ENCODE peak calls at places on chromosomes 1 and 21, in nine cellular contexts. One of them, this sample, is unnamed.

GRCh38 chr1:44511769-44512168 is 106.7 kb downstream of the RNF220 start:
- DNase-seq in hepatocyte: no peak
- DNase-seq in aorta: no peak
- DNase-seq in astrocyte of the cerebellum: no peak
- DNase-seq in CD8-positive, alpha-beta memory T cell: no peak
- DNase-seq in effector memory CD4-positive, alpha-beta T cell: no peak
- DNase-seq in IMR-90: no peak
- DNase-seq in body of pancreas: no peak
- DNase-seq in esophagus squamous epithelium: no peak
- DNase-seq in this sample: no peak

GRCh38 chr1:25502957-25503356 is 40.4 kb upstream of the LDLRAP1 start:
- DNase-seq in hepatocyte: peak
- DNase-seq in aorta: no peak
- DNase-seq in astrocyte of the cerebellum: no peak
- DNase-seq in CD8-positive, alpha-beta memory T cell: no peak
- DNase-seq in effector memory CD4-positive, alpha-beta T cell: no peak
- DNase-seq in IMR-90: peak
- DNase-seq in body of pancreas: no peak
- DNase-seq in esophagus squamous epithelium: no peak
- DNase-seq in this sample: no peak

GRCh38 chr1:35454616-35455015 is 102.6 kb downstream of the KIAA0319L start:
- DNase-seq in hepatocyte: peak
- DNase-seq in aorta: no peak
- DNase-seq in astrocyte of the cerebellum: no peak
- DNase-seq in CD8-positive, alpha-beta memory T cell: no peak
- DNase-seq in effector memory CD4-positive, alpha-beta T cell: no peak
- DNase-seq in IMR-90: peak
- DNase-seq in body of pancreas: peak
- DNase-seq in esophagus squamous epithelium: no peak
- DNase-seq in this sample: no peak

GRCh38 chr21:42238185-42238934 is 19.4 kb downstream of the ABCG1 start:
- DNase-seq in hepatocyte: no peak
- DNase-seq in aorta: peak
- DNase-seq in astrocyte of the cerebellum: no peak
- DNase-seq in CD8-positive, alpha-beta memory T cell: peak
- DNase-seq in effector memory CD4-positive, alpha-beta T cell: peak
- DNase-seq in IMR-90: no peak
- DNase-seq in body of pancreas: no peak
- DNase-seq in esophagus squamous epithelium: no peak
- DNase-seq in this sample: no peak

GRCh38 chr1:30520461-30520860 is 202.9 kb downstream of the MATN1 start:
- DNase-seq in hepatocyte: no peak
- DNase-seq in aorta: no peak
- DNase-seq in astrocyte of the cerebellum: no peak
- DNase-seq in CD8-positive, alpha-beta memory T cell: no peak
- DNase-seq in effector memory CD4-positive, alpha-beta T cell: no peak
- DNase-seq in IMR-90: no peak
- DNase-seq in body of pancreas: no peak
- DNase-seq in esophagus squamous epithelium: no peak
- DNase-seq in this sample: no peak

GRCh38 chr1:78007677-78008341 is 3.1 kb downstream of the DNAJB4 start:
- DNase-seq in hepatocyte: no peak
- DNase-seq in aorta: no peak
- DNase-seq in astrocyte of the cerebellum: no peak
- DNase-seq in CD8-positive, alpha-beta memory T cell: no peak
- DNase-seq in effector memory CD4-positive, alpha-beta T cell: no peak
- DNase-seq in IMR-90: no peak
- DNase-seq in body of pancreas: no peak
- DNase-seq in esophagus squamous epithelium: no peak
- DNase-seq in this sample: no peak

GRCh38 chr1:36217667-36218066 is 6.6 kb upstream of the THRAP3 start:
- DNase-seq in hepatocyte: no peak
- DNase-seq in aorta: no peak
- DNase-seq in astrocyte of the cerebellum: no peak
- DNase-seq in CD8-positive, alpha-beta memory T cell: no peak
- DNase-seq in effector memory CD4-positive, alpha-beta T cell: no peak
- DNase-seq in IMR-90: peak
- DNase-seq in body of pancreas: peak
- DNase-seq in esophagus squamous epithelium: no peak
- DNase-seq in this sample: peak

GRCh38 chr1:19964542-19964941 is 14.9 kb downstream of the PLA2G2A start:
- DNase-seq in hepatocyte: no peak
- DNase-seq in aorta: no peak
- DNase-seq in astrocyte of the cerebellum: no peak
- DNase-seq in CD8-positive, alpha-beta memory T cell: no peak
- DNase-seq in effector memory CD4-positive, alpha-beta T cell: no peak
- DNase-seq in IMR-90: no peak
- DNase-seq in body of pancreas: no peak
- DNase-seq in esophagus squamous epithelium: no peak
- DNase-seq in this sample: no peak

GRCh38 chr1:119873166-119874025 is 22.9 kb downstream of the ADAM30 start:
- DNase-seq in hepatocyte: no peak
- DNase-seq in aorta: no peak
- DNase-seq in astrocyte of the cerebellum: peak
- DNase-seq in CD8-positive, alpha-beta memory T cell: no peak
- DNase-seq in effector memory CD4-positive, alpha-beta T cell: no peak
- DNase-seq in IMR-90: peak
- DNase-seq in body of pancreas: peak
- DNase-seq in esophagus squamous epithelium: no peak
- DNase-seq in this sample: no peak

GRCh38 chr1:232921416-232921815 is 29.0 kb upstream of the NTPCR start:
- DNase-seq in hepatocyte: no peak
- DNase-seq in aorta: no peak
- DNase-seq in astrocyte of the cerebellum: no peak
- DNase-seq in CD8-positive, alpha-beta memory T cell: no peak
- DNase-seq in effector memory CD4-positive, alpha-beta T cell: no peak
- DNase-seq in IMR-90: no peak
- DNase-seq in body of pancreas: no peak
- DNase-seq in esophagus squamous epithelium: no peak
- DNase-seq in this sample: no peak

GRCh38 chr1:32876341-32877210 is 5.9 kb upstream of the FNDC5 start:
- DNase-seq in hepatocyte: peak
- DNase-seq in aorta: peak
- DNase-seq in astrocyte of the cerebellum: no peak
- DNase-seq in CD8-positive, alpha-beta memory T cell: peak
- DNase-seq in effector memory CD4-positive, alpha-beta T cell: peak
- DNase-seq in IMR-90: no peak
- DNase-seq in body of pancreas: peak
- DNase-seq in esophagus squamous epithelium: no peak
- DNase-seq in this sample: peak

GRCh38 chr1:51214615-51215131 is 21.4 kb upstream of the RNF11 start:
- DNase-seq in hepatocyte: peak
- DNase-seq in aorta: no peak
- DNase-seq in astrocyte of the cerebellum: no peak
- DNase-seq in CD8-positive, alpha-beta memory T cell: no peak
- DNase-seq in effector memory CD4-positive, alpha-beta T cell: no peak
- DNase-seq in IMR-90: peak
- DNase-seq in body of pancreas: peak
- DNase-seq in esophagus squamous epithelium: no peak
- DNase-seq in this sample: no peak

GRCh38 chr1:41591891-41592290 is 107.4 kb upstream of the EDN2 start:
- DNase-seq in hepatocyte: no peak
- DNase-seq in aorta: no peak
- DNase-seq in astrocyte of the cerebellum: no peak
- DNase-seq in CD8-positive, alpha-beta memory T cell: no peak
- DNase-seq in effector memory CD4-positive, alpha-beta T cell: no peak
- DNase-seq in IMR-90: no peak
- DNase-seq in body of pancreas: no peak
- DNase-seq in esophagus squamous epithelium: no peak
- DNase-seq in this sample: no peak

GRCh38 chr1:67204298-67204697 is 38.0 kb downstream of the IL23R start:
- DNase-seq in hepatocyte: no peak
- DNase-seq in aorta: no peak
- DNase-seq in astrocyte of the cerebellum: no peak
- DNase-seq in CD8-positive, alpha-beta memory T cell: no peak
- DNase-seq in effector memory CD4-positive, alpha-beta T cell: no peak
- DNase-seq in IMR-90: no peak
- DNase-seq in body of pancreas: no peak
- DNase-seq in esophagus squamous epithelium: no peak
- DNase-seq in this sample: no peak

GRCh38 chr1:202540448-202540847 is 169.8 kb downstream of the SYT2 start:
- DNase-seq in hepatocyte: no peak
- DNase-seq in aorta: no peak
- DNase-seq in astrocyte of the cerebellum: no peak
- DNase-seq in CD8-positive, alpha-beta memory T cell: no peak
- DNase-seq in effector memory CD4-positive, alpha-beta T cell: no peak
- DNase-seq in IMR-90: no peak
- DNase-seq in body of pancreas: no peak
- DNase-seq in esophagus squamous epithelium: no peak
- DNase-seq in this sample: no peak
- H3K4me3 ChIP-seq in hepatocyte: no peak
- H3K4me3 ChIP-seq in aorta: peak
- H3K4me3 ChIP-seq in astrocyte of the cerebellum: no peak
- H3K4me3 ChIP-seq in CD8-positive, alpha-beta memory T cell: no peak
- H3K4me3 ChIP-seq in effector memory CD4-positive, alpha-beta T cell: no peak
- H3K4me3 ChIP-seq in IMR-90: peak
- H3K4me3 ChIP-seq in body of pancreas: no peak
- H3K4me3 ChIP-seq in esophagus squamous epithelium: peak
- H3K4me3 ChIP-seq in this sample: no peak

GRCh38 chr21:45556645-45557601 is 14.7 kb upstream of the SLC19A1 start:
- DNase-seq in hepatocyte: no peak
- DNase-seq in aorta: peak
- DNase-seq in astrocyte of the cerebellum: no peak
- DNase-seq in CD8-positive, alpha-beta memory T cell: no peak
- DNase-seq in effector memory CD4-positive, alpha-beta T cell: no peak
- DNase-seq in IMR-90: no peak
- DNase-seq in body of pancreas: no peak
- DNase-seq in esophagus squamous epithelium: no peak
- DNase-seq in this sample: no peak

GRCh38 chr21:45557611-45558043 is 15.4 kb upstream of the SLC19A1 start:
- DNase-seq in hepatocyte: no peak
- DNase-seq in aorta: peak
- DNase-seq in astrocyte of the cerebellum: no peak
- DNase-seq in CD8-positive, alpha-beta memory T cell: no peak
- DNase-seq in effector memory CD4-positive, alpha-beta T cell: no peak
- DNase-seq in IMR-90: no peak
- DNase-seq in body of pancreas: no peak
- DNase-seq in esophagus squamous epithelium: no peak
- DNase-seq in this sample: no peak

GRCh38 chr21:45555251-45555556 is 13.0 kb upstream of the SLC19A1 start:
- DNase-seq in hepatocyte: no peak
- DNase-seq in aorta: no peak
- DNase-seq in astrocyte of the cerebellum: no peak
- DNase-seq in CD8-positive, alpha-beta memory T cell: no peak
- DNase-seq in effector memory CD4-positive, alpha-beta T cell: no peak
- DNase-seq in IMR-90: peak
- DNase-seq in body of pancreas: no peak
- DNase-seq in esophagus squamous epithelium: no peak
- DNase-seq in this sample: no peak

GRCh38 chr21:45555557-45556301 is 13.5 kb upstream of the SLC19A1 start:
- DNase-seq in hepatocyte: peak
- DNase-seq in aorta: peak
- DNase-seq in astrocyte of the cerebellum: peak
- DNase-seq in CD8-positive, alpha-beta memory T cell: peak
- DNase-seq in effector memory CD4-positive, alpha-beta T cell: peak
- DNase-seq in IMR-90: peak
- DNase-seq in body of pancreas: peak
- DNase-seq in esophagus squamous epithelium: no peak
- DNase-seq in this sample: peak

DNA sequence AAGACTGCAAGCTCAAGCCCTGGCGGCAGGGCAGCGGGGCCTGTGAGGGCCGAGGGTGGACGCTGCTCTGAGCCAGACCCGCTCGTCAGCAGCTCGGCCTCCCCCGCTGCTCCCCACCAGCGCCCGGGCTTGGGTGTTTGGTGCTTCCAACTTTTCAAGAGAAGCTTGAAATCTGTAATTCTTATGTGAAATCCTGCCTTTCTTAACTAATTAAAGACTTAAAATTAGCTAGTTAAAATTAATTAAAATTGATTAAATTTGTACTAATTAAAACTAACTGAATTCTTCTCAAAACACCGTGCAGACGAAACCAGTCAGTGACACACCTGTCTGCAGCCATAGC is 14.0 kb upstream of the SLC19A1 start:
- DNase-seq in hepatocyte: no peak
- DNase-seq in aorta: no peak
- DNase-seq in astrocyte of the cerebellum: no peak
- DNase-seq in CD8-positive, alpha-beta memory T cell: no peak
- DNase-seq in effector memory CD4-positive, alpha-beta T cell: no peak
- DNase-seq in IMR-90: no peak
- DNase-seq in body of pancreas: no peak
- DNase-seq in esophagus squamous epithelium: no peak
- DNase-seq in this sample: no peak
- H3K4me3 ChIP-seq in hepatocyte: no peak
- H3K4me3 ChIP-seq in aorta: no peak
- H3K4me3 ChIP-seq in astrocyte of the cerebellum: peak
- H3K4me3 ChIP-seq in CD8-positive, alpha-beta memory T cell: no peak
- H3K4me3 ChIP-seq in effector memory CD4-positive, alpha-beta T cell: no peak
- H3K4me3 ChIP-seq in IMR-90: no peak
- H3K4me3 ChIP-seq in body of pancreas: no peak
- H3K4me3 ChIP-seq in esophagus squamous epithelium: no peak
- H3K4me3 ChIP-seq in this sample: peak

GRCh38 chr1:220239213-220239612 is 33.0 kb downstream of the RAB3GAP2 start:
- DNase-seq in hepatocyte: no peak
- DNase-seq in aorta: no peak
- DNase-seq in astrocyte of the cerebellum: no peak
- DNase-seq in CD8-positive, alpha-beta memory T cell: no peak
- DNase-seq in effector memory CD4-positive, alpha-beta T cell: no peak
- DNase-seq in IMR-90: no peak
- DNase-seq in body of pancreas: no peak
- DNase-seq in esophagus squamous epithelium: no peak
- DNase-seq in this sample: no peak
- H3K4me3 ChIP-seq in hepatocyte: no peak
- H3K4me3 ChIP-seq in aorta: no peak
- H3K4me3 ChIP-seq in astrocyte of the cerebellum: no peak
- H3K4me3 ChIP-seq in CD8-positive, alpha-beta memory T cell: no peak
- H3K4me3 ChIP-seq in effector memory CD4-positive, alpha-beta T cell: no peak
- H3K4me3 ChIP-seq in IMR-90: no peak
- H3K4me3 ChIP-seq in body of pancreas: no peak
- H3K4me3 ChIP-seq in esophagus squamous epithelium: no peak
- H3K4me3 ChIP-seq in this sample: no peak

GRCh38 chr1:156655904-156656516 is 14.1 kb downstream of the BCAN start:
- DNase-seq in hepatocyte: no peak
- DNase-seq in aorta: no peak
- DNase-seq in astrocyte of the cerebellum: no peak
- DNase-seq in CD8-positive, alpha-beta memory T cell: no peak
- DNase-seq in effector memory CD4-positive, alpha-beta T cell: no peak
- DNase-seq in IMR-90: no peak
- DNase-seq in body of pancreas: no peak
- DNase-seq in esophagus squamous epithelium: no peak
- DNase-seq in this sample: no peak

GRCh38 chr1:156657161-156657970 is 15.4 kb downstream of the BCAN start:
- DNase-seq in hepatocyte: peak
- DNase-seq in aorta: peak
- DNase-seq in astrocyte of the cerebellum: no peak
- DNase-seq in CD8-positive, alpha-beta memory T cell: peak
- DNase-seq in effector memory CD4-positive, alpha-beta T cell: peak
- DNase-seq in IMR-90: peak
- DNase-seq in body of pancreas: peak
- DNase-seq in esophagus squamous epithelium: no peak
- DNase-seq in this sample: no peak

GRCh38 chr1:156657971-156658319 is 16.0 kb downstream of the BCAN start:
- DNase-seq in hepatocyte: no peak
- DNase-seq in aorta: no peak
- DNase-seq in astrocyte of the cerebellum: no peak
- DNase-seq in CD8-positive, alpha-beta memory T cell: no peak
- DNase-seq in effector memory CD4-positive, alpha-beta T cell: no peak
- DNase-seq in IMR-90: no peak
- DNase-seq in body of pancreas: no peak
- DNase-seq in esophagus squamous epithelium: no peak
- DNase-seq in this sample: no peak

GRCh38 chr1:156655151-156655903 is 13.4 kb downstream of the BCAN start:
- DNase-seq in hepatocyte: no peak
- DNase-seq in aorta: no peak
- DNase-seq in astrocyte of the cerebellum: no peak
- DNase-seq in CD8-positive, alpha-beta memory T cell: no peak
- DNase-seq in effector memory CD4-positive, alpha-beta T cell: no peak
- DNase-seq in IMR-90: no peak
- DNase-seq in body of pancreas: no peak
- DNase-seq in esophagus squamous epithelium: no peak
- DNase-seq in this sample: no peak

GRCh38 chr1:156656779-156657160 is 14.9 kb downstream of the BCAN start:
- DNase-seq in hepatocyte: peak
- DNase-seq in aorta: no peak
- DNase-seq in astrocyte of the cerebellum: no peak
- DNase-seq in CD8-positive, alpha-beta memory T cell: no peak
- DNase-seq in effector memory CD4-positive, alpha-beta T cell: no peak
- DNase-seq in IMR-90: no peak
- DNase-seq in body of pancreas: peak
- DNase-seq in esophagus squamous epithelium: no peak
- DNase-seq in this sample: no peak
- H3K4me3 ChIP-seq in hepatocyte: no peak
- H3K4me3 ChIP-seq in aorta: no peak
- H3K4me3 ChIP-seq in astrocyte of the cerebellum: no peak
- H3K4me3 ChIP-seq in CD8-positive, alpha-beta memory T cell: peak
- H3K4me3 ChIP-seq in effector memory CD4-positive, alpha-beta T cell: peak
- H3K4me3 ChIP-seq in IMR-90: no peak
- H3K4me3 ChIP-seq in body of pancreas: no peak
- H3K4me3 ChIP-seq in esophagus squamous epithelium: peak
- H3K4me3 ChIP-seq in this sample: no peak